ENCODE peak calls at places on chromosomes 4 and X, in four cellular contexts. X is K562, E is HCT116, K is H1. M is an unnamed sample.

GRCh38 chrX:100512471-100512870 is 72.3 kb upstream of the TNMD start:
- DNase-seq in X (peak), E (peak), K (no peak), M (no peak)

GRCh38 chrX:83336464-83336863 is 171.6 kb upstream of the POU3F4 start:
- DNase-seq in X (no peak), E (no peak), K (no peak), M (no peak)

GRCh38 chr4:8675906-8676305 is 83.3 kb downstream of the CPZ start:
- DNase-seq in X (no peak), E (no peak), K (no peak), M (no peak)

GRCh38 chr4:88823058-88823919 is 125.7 kb upstream of the NAP1L5 start:
- DNase-seq in X (peak), E (peak), K (peak), M (peak)

GRCh38 chr4:1985287-1985686 is 23.5 kb downstream of the NELFA start:
- DNase-seq in X (no peak), E (no peak), K (no peak), M (no peak)

GRCh38 chrX:110180928-110181310 is 137.0 kb downstream of the AMMECR1 start:
- DNase-seq in X (no peak), E (peak), K (no peak), M (no peak)

GRCh38 chr4:147674496-147674895 is 9.5 kb downstream of the PRMT9 start:
- DNase-seq in X (no peak), E (no peak), K (no peak), M (no peak)

GRCh38 chr4:175412161-175412560 is 399.9 kb downstream of the GPM6A start:
- DNase-seq in X (no peak), E (no peak), K (no peak), M (no peak)

GRCh38 chr4:10655968-10656367 is 28.6 kb downstream of the CLNK start:
- DNase-seq in X (no peak), E (no peak), K (no peak), M (no peak)

GRCh38 chr4:42282081-42282901 is 115.0 kb upstream of the SHISA3 start:
- DNase-seq in X (peak), E (peak), K (no peak), M (peak)

GRCh38 chr4:110667670-110668069 is 44.8 kb upstream of the PITX2 start:
- DNase-seq in X (no peak), E (no peak), K (no peak), M (no peak)

GRCh38 chr4:98151145-98151929 is 8.1 kb upstream of the STPG2 start:
- DNase-seq in X (no peak), E (no peak), K (no peak), M (no peak)

GRCh38 chr4:81605278-81605677 is 133.6 kb upstream of the RASGEF1B start:
- DNase-seq in X (no peak), E (no peak), K (no peak), M (no peak)

GRCh38 chr4:17556498-17556897 is 20.5 kb upstream of the LAP3 start:
- DNase-seq in X (no peak), E (no peak), K (no peak), M (peak)

GRCh38 chr4:170853422-170854021 is 763.8 kb upstream of the AADAT start:
- DNase-seq in X (peak), E (peak), K (peak), M (peak)

GRCh38 chrX:84501798-84502628 is at the start of gene HDX:
- DNase-seq in X (no peak), E (no peak), K (no peak), M (peak)

GRCh38 chr4:69748176-69748575 is 12.2 kb downstream of the SULT1B1 start:
- DNase-seq in X (no peak), E (no peak), K (no peak), M (no peak)

GRCh38 chr4:125986307-125986706 is 671.6 kb downstream of the FAT4 start:
- DNase-seq in X (no peak), E (no peak), K (no peak), M (no peak)

GRCh38 chr4:137853424-137853823 is 321.1 kb upstream of the PCDH18 start:
- DNase-seq in X (peak), E (no peak), K (no peak), M (no peak)

GRCh38 chr4:113760852-113761681 is 471 bp downstream of the CAMK2D start:
- DNase-seq in X (no peak), E (no peak), K (no peak), M (peak)

GRCh38 chr4:23945521-23946017 is 55.7 kb upstream of the PPARGC1A start:
- DNase-seq in X (no peak), E (no peak), K (no peak), M (peak)

GRCh38 chr4:179328627-179329026 is 1886.4 kb upstream of the AGA start:
- DNase-seq in X (no peak), E (no peak), K (no peak), M (no peak)

GRCh38 chr4:86036729-86037128 is 323.1 kb downstream of the MAPK10 start:
- DNase-seq in X (no peak), E (no peak), K (no peak), M (no peak)

GRCh38 chr4:55366621-55367020 is 20.6 kb downstream of the SRD5A3 start:
- DNase-seq in X (no peak), E (no peak), K (no peak), M (no peak)

GRCh38 chr4:83783179-83783578 is 247.3 kb downstream of the GPAT3 start:
- DNase-seq in X (no peak), E (no peak), K (no peak), M (no peak)

GRCh38 chr4:112897548-112897947 is 151.9 kb upstream of the ANK2 start:
- DNase-seq in X (peak), E (no peak), K (no peak), M (peak)

GRCh38 chr4:15653864-15654391 is 1.2 kb downstream of the FBXL5 start:
- DNase-seq in X (peak), E (no peak), K (no peak), M (peak)

GRCh38 chr4:159106636-159107035 is 3.8 kb downstream of the RAPGEF2 start:
- DNase-seq in X (no peak), E (no peak), K (no peak), M (no peak)

GRCh38 chrX:41518127-41518840 is 71.1 kb downstream of the NYX start:
- DNase-seq in X (no peak), E (no peak), K (no peak), M (no peak)

GRCh38 chrX:65726708-65727107 is 59.3 kb downstream of the MSN start:
- DNase-seq in X (no peak), E (no peak), K (no peak), M (no peak)

GRCh38 chrX:66635360-66635759 is 3.5 kb downstream of the EDA2R start:
- DNase-seq in X (no peak), E (no peak), K (no peak), M (no peak)

GRCh38 chr4:105520819-105521790 is 31.3 kb upstream of the ARHGEF38 start:
- DNase-seq in X (peak), E (peak), K (no peak), M (peak)

GRCh38 chrX:21934414-21934813 is 6.1 kb upstream of the SMS start:
- DNase-seq in X (no peak), E (no peak), K (no peak), M (no peak)

GRCh38 chr4:184471872-184472539 is 2.3 kb downstream of the IRF2 start:
- DNase-seq in X (no peak), E (no peak), K (no peak), M (no peak)

GRCh38 chrX:115694028-115694427 is 133.1 kb downstream of the PLS3 start:
- DNase-seq in X (no peak), E (no peak), K (no peak), M (no peak)

GRCh38 chr4:66501986-66502385 is 831.7 kb upstream of the EPHA5 start:
- DNase-seq in X (no peak), E (no peak), K (no peak), M (no peak)

GRCh38 chrX:2691543-2692220 is 587 bp downstream of the CD99 start:
- DNase-seq in X (peak), E (no peak), K (no peak), M (no peak)

GRCh38 chr4:190121759-190122158 is 51.8 kb upstream of the DUX4 start:
- DNase-seq in X (no peak), E (no peak), K (no peak), M (no peak)

GRCh38 chrX:137651647-137652046 is 85.7 kb downstream of the ZIC3 start:
- DNase-seq in X (no peak), E (no peak), K (no peak), M (no peak)

DNA sequence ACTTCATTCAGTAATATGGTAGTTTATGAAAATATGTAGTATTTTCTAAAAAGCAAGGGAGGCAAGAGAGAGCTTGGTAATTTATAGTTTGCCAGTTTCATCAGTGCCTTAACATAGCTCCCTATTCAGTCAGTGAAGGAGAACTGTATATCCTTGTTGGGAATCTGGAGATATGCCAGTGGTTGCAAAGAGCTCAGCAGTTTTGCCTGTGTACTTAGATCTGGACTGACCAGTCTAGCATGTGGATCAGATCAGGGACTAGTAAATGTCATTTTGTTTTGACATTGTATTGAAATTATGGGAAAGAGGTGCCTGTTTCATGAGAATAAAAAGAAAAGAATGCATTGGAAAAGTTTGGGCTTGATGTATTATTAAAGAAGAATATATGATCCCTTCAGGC is 88.6 kb downstream of the ZIC3 start:
- DNase-seq in X (no peak), E (no peak), K (no peak), M (no peak)
- TF ChIP-seq ZNF274 in X (no peak), E (no peak), K (no peak), M (no peak)

GRCh38 chr4:7398788-7399432 is 35.8 kb downstream of the PSAPL1 start:
- DNase-seq in X (no peak), E (no peak), K (no peak), M (no peak)

GRCh38 chr4:7398104-7398423 is 36.7 kb downstream of the PSAPL1 start:
- DNase-seq in X (peak), E (no peak), K (no peak), M (no peak)

GRCh38 chr4:7400671-7401298 is 33.9 kb downstream of the PSAPL1 start:
- DNase-seq in X (no peak), E (no peak), K (no peak), M (no peak)

GRCh38 chr4:7397206-7398103 is 37.3 kb downstream of the PSAPL1 start:
- DNase-seq in X (no peak), E (no peak), K (no peak), M (no peak)

DNA sequence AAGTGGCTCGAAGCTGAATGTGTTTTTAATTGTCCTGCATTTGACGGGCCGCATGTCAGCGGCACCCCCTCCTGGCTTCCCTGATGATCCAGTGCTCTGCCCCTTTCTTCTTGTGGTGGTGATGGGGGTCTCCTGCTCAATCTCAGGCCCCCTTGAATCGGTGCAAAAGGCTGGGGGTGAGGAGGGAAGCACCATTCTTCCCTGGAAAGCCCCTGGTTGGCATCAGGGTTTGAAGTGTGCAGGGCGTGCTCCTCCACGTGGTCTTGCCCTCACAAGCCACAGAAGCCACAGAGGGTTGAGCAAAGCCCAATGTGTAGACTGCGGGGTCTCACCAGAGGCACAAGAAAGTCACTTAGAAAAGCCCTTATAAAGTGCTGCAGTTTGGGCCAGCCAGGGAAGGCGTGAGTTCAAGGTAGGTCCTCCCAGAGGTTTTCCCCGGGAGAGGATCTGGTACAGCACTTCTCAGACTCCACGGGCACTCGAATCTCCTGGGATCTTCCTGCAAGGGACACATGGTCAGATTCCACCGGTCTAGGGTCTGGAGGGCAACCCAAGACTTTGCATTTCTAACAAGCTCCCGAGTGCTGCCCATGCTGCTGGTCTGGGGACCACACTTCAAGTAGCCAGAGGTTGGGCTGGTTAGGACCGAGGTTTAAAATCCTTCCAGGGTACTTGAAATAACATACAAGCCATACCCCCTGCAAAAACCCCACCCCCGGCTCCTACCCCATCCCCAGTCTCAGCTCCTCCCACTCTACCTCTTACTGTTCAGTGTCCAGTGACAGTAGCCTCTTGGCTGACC is 35.1 kb downstream of the PSAPL1 start:
- DNase-seq in X (no peak), E (no peak), K (no peak), M (no peak)
- TF ChIP-seq FOSL1 in X (no peak), E (no peak), K (no peak), M (no peak)

GRCh38 chrX:64206556-64207162 is 1.2 kb upstream of the AMER1 start:
- DNase-seq in X (no peak), E (no peak), K (no peak), M (no peak)
- TF ChIP-seq ZNF274 in X (no peak), E (no peak), K (no peak), M (no peak)

GRCh38 chr4:169241480-169241879 is 29.3 kb downstream of the SH3RF1 start:
- DNase-seq in X (no peak), E (no peak), K (no peak), M (no peak)

GRCh38 chr4:169246957-169247396 is 23.8 kb downstream of the SH3RF1 start:
- DNase-seq in X (no peak), E (no peak), K (no peak), M (no peak)

GRCh38 chr4:169239236-169239905 is 31.4 kb downstream of the SH3RF1 start:
- DNase-seq in X (no peak), E (no peak), K (no peak), M (no peak)

GRCh38 chr4:169244210-169244609 is 26.5 kb downstream of the SH3RF1 start:
- DNase-seq in X (no peak), E (no peak), K (no peak), M (no peak)

GRCh38 chr4:169243808-169244207 is 26.9 kb downstream of the SH3RF1 start:
- DNase-seq in X (no peak), E (no peak), K (no peak), M (peak)
- TF ChIP-seq FOSL1 in X (no peak), E (no peak), K (no peak), M (no peak)

GRCh38 chr4:155629183-155629825 is 37.3 kb upstream of the GUCY1A1 start:
- DNase-seq in X (no peak), E (no peak), K (no peak), M (no peak)
- TF ChIP-seq ZNF274 in X (no peak), E (no peak), K (no peak), M (no peak)